ENCODE peak calls at places on chromosomes 1 and 21, in four cellular contexts. One of them, this sample, is unnamed.

GRCh38 chr1:182615468-182616129 is 11.4 kb upstream of the RGS16 start:
- DNase-seq in GM12878: no peak
- DNase-seq in HCT116: no peak
- DNase-seq in HepG2: no peak
- DNase-seq in this sample: no peak

GRCh38 chr1:213947200-213947775 is 40.5 kb upstream of the PROX1 start:
- DNase-seq in HepG2: peak
- DNase-seq in GM12878: no peak
- DNase-seq in HCT116: no peak
- DNase-seq in this sample: peak

GRCh38 chr1:232291258-232291657 is 338.7 kb downstream of the SIPA1L2 start:
- DNase-seq in GM12878: no peak
- DNase-seq in HCT116: no peak
- DNase-seq in HepG2: no peak
- DNase-seq in this sample: no peak

GRCh38 chr21:41411449-41412089 is 14.5 kb upstream of the MX1 start:
- DNase-seq in HepG2: peak
- DNase-seq in GM12878: peak
- DNase-seq in HCT116: no peak
- DNase-seq in this sample: no peak

GRCh38 chr1:68231627-68232303 is 558 bp downstream of the WLS start:
- DNase-seq in GM12878: no peak
- DNase-seq in HCT116: no peak
- DNase-seq in HepG2: no peak
- DNase-seq in this sample: peak

GRCh38 chr1:209879539-209879938 is 51.8 kb downstream of the UTP25 start:
- DNase-seq in GM12878: no peak
- DNase-seq in HCT116: no peak
- DNase-seq in HepG2: peak
- DNase-seq in this sample: no peak

GRCh38 chr1:66335859-66336640 is 197.9 kb upstream of the SGIP1 start:
- DNase-seq in HCT116: no peak
- DNase-seq in GM12878: peak
- DNase-seq in HepG2: no peak
- DNase-seq in this sample: no peak

GRCh38 chr1:224745924-224746323 is 129.8 kb downstream of the CNIH3 start:
- DNase-seq in HCT116: no peak
- DNase-seq in HepG2: no peak
- DNase-seq in GM12878: peak
- DNase-seq in this sample: no peak

GRCh38 chr1:156814571-156815260 is 1.9 kb downstream of the SH2D2A start:
- DNase-seq in HepG2: no peak
- DNase-seq in GM12878: no peak
- DNase-seq in HCT116: no peak
- DNase-seq in this sample: no peak

GRCh38 chr1:70017770-70018169 is 187.6 kb downstream of the LRRC40 start:
- DNase-seq in HCT116: no peak
- DNase-seq in GM12878: no peak
- DNase-seq in HepG2: no peak
- DNase-seq in this sample: no peak

GRCh38 chr1:59043796-59044195 is 253.1 kb upstream of the FGGY start:
- DNase-seq in GM12878: no peak
- DNase-seq in HCT116: no peak
- DNase-seq in HepG2: peak
- DNase-seq in this sample: no peak

GRCh38 chr1:64965239-64966157 is 851 bp downstream of the JAK1 start:
- DNase-seq in HepG2: no peak
- DNase-seq in GM12878: no peak
- DNase-seq in HCT116: no peak
- DNase-seq in this sample: peak

GRCh38 chr1:25990702-25991395 is 7.0 kb downstream of the PAFAH2 start:
- DNase-seq in GM12878: no peak
- DNase-seq in HCT116: no peak
- DNase-seq in HepG2: no peak
- DNase-seq in this sample: no peak

GRCh38 chr1:16213013-16213412 is 561 bp upstream of the ARHGEF19 start:
- DNase-seq in GM12878: no peak
- DNase-seq in HCT116: no peak
- DNase-seq in HepG2: no peak
- DNase-seq in this sample: no peak

GRCh38 chr1:213669964-213670691 is 317.6 kb upstream of the PROX1 start:
- DNase-seq in HCT116: no peak
- DNase-seq in GM12878: no peak
- DNase-seq in HepG2: no peak
- DNase-seq in this sample: peak

GRCh38 chr1:230283678-230284077 is 142.5 kb downstream of the PGBD5 start:
- DNase-seq in HCT116: no peak
- DNase-seq in GM12878: no peak
- DNase-seq in HepG2: no peak
- DNase-seq in this sample: no peak

GRCh38 chr1:234597894-234598293 is 12.1 kb downstream of the IRF2BP2 start:
- DNase-seq in HepG2: peak
- DNase-seq in GM12878: no peak
- DNase-seq in HCT116: no peak
- DNase-seq in this sample: no peak

GRCh38 chr1:234107416-234108021 is 203.0 kb downstream of the SLC35F3 start:
- DNase-seq in GM12878: no peak
- DNase-seq in HepG2: no peak
- DNase-seq in HCT116: no peak
- DNase-seq in this sample: no peak

GRCh38 chr1:17218939-17219338 is 14.0 kb downstream of the PADI1 start:
- DNase-seq in HCT116: no peak
- DNase-seq in GM12878: no peak
- DNase-seq in HepG2: no peak
- DNase-seq in this sample: no peak

GRCh38 chr1:152191260-152191659 is 32.2 kb upstream of the RPTN start:
- DNase-seq in GM12878: no peak
- DNase-seq in HepG2: no peak
- DNase-seq in HCT116: no peak
- DNase-seq in this sample: no peak

GRCh38 chr1:45551684-45552083 is 1.1 kb downstream of the AKR1A1 start:
- DNase-seq in GM12878: no peak
- DNase-seq in HCT116: no peak
- DNase-seq in HepG2: no peak
- DNase-seq in this sample: no peak

GRCh38 chr1:117734403-117734802 is 128.6 kb downstream of the TENT5C start:
- DNase-seq in HepG2: no peak
- DNase-seq in HCT116: no peak
- DNase-seq in GM12878: no peak
- DNase-seq in this sample: no peak

GRCh38 chr1:165543651-165544452 is at the start of gene LRRC52:
- DNase-seq in HCT116: no peak
- DNase-seq in GM12878: no peak
- DNase-seq in HepG2: no peak
- DNase-seq in this sample: peak

GRCh38 chr1:31560394-31560793 is 15.9 kb upstream of the TINAGL1 start:
- DNase-seq in HepG2: peak
- DNase-seq in HCT116: no peak
- DNase-seq in GM12878: no peak
- DNase-seq in this sample: no peak

GRCh38 chr1:1842360-1843146 is 48.3 kb downstream of the GNB1 start:
- DNase-seq in HepG2: no peak
- DNase-seq in HCT116: no peak
- DNase-seq in GM12878: no peak
- DNase-seq in this sample: no peak

GRCh38 chr1:168287237-168287664 is 6.6 kb downstream of the TBX19 start:
- DNase-seq in GM12878: no peak
- DNase-seq in HepG2: no peak
- DNase-seq in HCT116: no peak
- DNase-seq in this sample: no peak

GRCh38 chr1:248786106-248786665 is 30.6 kb upstream of the LYPD8 start:
- DNase-seq in HCT116: no peak
- DNase-seq in HepG2: no peak
- DNase-seq in GM12878: no peak
- DNase-seq in this sample: no peak

GRCh38 chr1:160884579-160884978 is 401 bp downstream of the ITLN1 start:
- DNase-seq in HCT116: peak
- DNase-seq in GM12878: no peak
- DNase-seq in HepG2: peak
- DNase-seq in this sample: no peak

GRCh38 chr1:104991702-104992101 is 1242.0 kb downstream of the AMY1C start:
- DNase-seq in HepG2: no peak
- DNase-seq in HCT116: no peak
- DNase-seq in GM12878: no peak
- DNase-seq in this sample: no peak

GRCh38 chr1:157114183-157115121 is 14.8 kb upstream of the ETV3L start:
- DNase-seq in HCT116: no peak
- DNase-seq in HepG2: no peak
- DNase-seq in GM12878: no peak
- DNase-seq in this sample: no peak

GRCh38 chr1:248918126-248918525 is 12.1 kb downstream of the PGBD2 start:
- DNase-seq in HepG2: no peak
- DNase-seq in HCT116: no peak
- DNase-seq in GM12878: no peak
- DNase-seq in this sample: no peak

GRCh38 chr1:203628185-203628996 is 1.8 kb downstream of the ATP2B4 start:
- DNase-seq in GM12878: no peak
- DNase-seq in HepG2: no peak
- DNase-seq in HCT116: no peak
- DNase-seq in this sample: peak

GRCh38 chr1:24275104-24275410 is 44.1 kb upstream of the GRHL3 start:
- DNase-seq in HCT116: no peak
- DNase-seq in HepG2: no peak
- DNase-seq in GM12878: no peak
- DNase-seq in this sample: no peak

GRCh38 chr1:209805875-209806760 is at the start of gene IRF6:
- DNase-seq in GM12878: no peak
- DNase-seq in HepG2: no peak
- DNase-seq in HCT116: peak
- DNase-seq in this sample: peak

GRCh38 chr21:45154511-45155508 is 80.4 kb downstream of the ADARB1 start:
- DNase-seq in GM12878: no peak
- DNase-seq in HepG2: no peak
- DNase-seq in HCT116: no peak
- DNase-seq in this sample: peak

GRCh38 chr1:180264595-180264994 is 34.5 kb downstream of the LHX4 start:
- DNase-seq in HepG2: no peak
- DNase-seq in HCT116: no peak
- DNase-seq in GM12878: no peak
- DNase-seq in this sample: no peak

GRCh38 chr1:81556968-81557367 is 243.8 kb upstream of the ADGRL2 start:
- DNase-seq in GM12878: no peak
- DNase-seq in HCT116: no peak
- DNase-seq in HepG2: no peak
- DNase-seq in this sample: no peak

GRCh38 chr1:192809286-192810252 is 730 bp downstream of the RGS2 start:
- DNase-seq in HepG2: no peak
- DNase-seq in HCT116: no peak
- DNase-seq in GM12878: no peak
- DNase-seq in this sample: no peak

GRCh38 chr1:150012611-150013010 is 2.1 kb upstream of the OTUD7B start:
- DNase-seq in HepG2: no peak
- DNase-seq in GM12878: no peak
- DNase-seq in HCT116: no peak
- DNase-seq in this sample: no peak
- H3K9ac ChIP-seq in HepG2: no peak
- H3K9ac ChIP-seq in GM12878: no peak
- H3K9ac ChIP-seq in HCT116: no peak
- H3K9ac ChIP-seq in this sample: no peak

DNA sequence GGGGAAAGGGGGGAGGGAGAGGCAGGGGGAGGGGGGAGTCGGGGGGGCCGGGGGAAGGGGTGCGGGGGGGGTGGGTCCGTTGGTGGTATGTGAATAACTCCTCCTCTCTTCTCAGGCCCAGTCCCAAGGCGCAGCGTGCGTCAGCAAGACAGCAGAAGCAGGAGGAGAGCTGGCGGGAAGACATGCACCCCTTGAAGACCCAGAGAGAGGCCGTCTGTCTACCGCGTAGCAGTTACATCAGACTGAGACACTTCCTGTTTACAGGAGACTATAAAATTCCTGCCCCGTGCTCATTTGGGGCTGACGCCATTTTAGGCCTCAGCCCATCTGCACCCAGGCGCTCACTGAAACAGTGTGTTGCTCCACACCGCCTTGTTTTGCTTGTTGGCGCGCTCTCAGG is 55.3 kb downstream of the SETD4 start:
- DNase-seq in HepG2: no peak
- DNase-seq in GM12878: no peak
- DNase-seq in HCT116: no peak
- DNase-seq in this sample: no peak
- TF ChIP-seq YY1 in HepG2: no peak
- TF ChIP-seq YY1 in GM12878: no peak
- TF ChIP-seq YY1 in HCT116: no peak
- TF ChIP-seq YY1 in this sample: no peak

GRCh38 chr1:8681317-8681650 is 136.2 kb downstream of the RERE start:
- DNase-seq in GM12878: no peak
- DNase-seq in HepG2: peak
- DNase-seq in HCT116: no peak
- DNase-seq in this sample: no peak

GRCh38 chr1:8681911-8682310 is 135.5 kb downstream of the RERE start:
- DNase-seq in GM12878: no peak
- DNase-seq in HCT116: no peak
- DNase-seq in HepG2: no peak
- DNase-seq in this sample: no peak

GRCh38 chr1:8679929-8680504 is 137.4 kb downstream of the RERE start:
- DNase-seq in HepG2: no peak
- DNase-seq in HCT116: no peak
- DNase-seq in GM12878: no peak
- DNase-seq in this sample: no peak

GRCh38 chr1:8679411-8679800 is 138.0 kb downstream of the RERE start:
- DNase-seq in GM12878: no peak
- DNase-seq in HepG2: no peak
- DNase-seq in HCT116: no peak
- DNase-seq in this sample: no peak

GRCh38 chr1:8680628-8681316 is 136.7 kb downstream of the RERE start:
- DNase-seq in HCT116: no peak
- DNase-seq in GM12878: no peak
- DNase-seq in HepG2: peak
- DNase-seq in this sample: no peak
- H3K4me3 ChIP-seq in HCT116: no peak
- H3K4me3 ChIP-seq in GM12878: peak
- H3K4me3 ChIP-seq in HepG2: peak
- H3K4me3 ChIP-seq in this sample: no peak

DNA sequence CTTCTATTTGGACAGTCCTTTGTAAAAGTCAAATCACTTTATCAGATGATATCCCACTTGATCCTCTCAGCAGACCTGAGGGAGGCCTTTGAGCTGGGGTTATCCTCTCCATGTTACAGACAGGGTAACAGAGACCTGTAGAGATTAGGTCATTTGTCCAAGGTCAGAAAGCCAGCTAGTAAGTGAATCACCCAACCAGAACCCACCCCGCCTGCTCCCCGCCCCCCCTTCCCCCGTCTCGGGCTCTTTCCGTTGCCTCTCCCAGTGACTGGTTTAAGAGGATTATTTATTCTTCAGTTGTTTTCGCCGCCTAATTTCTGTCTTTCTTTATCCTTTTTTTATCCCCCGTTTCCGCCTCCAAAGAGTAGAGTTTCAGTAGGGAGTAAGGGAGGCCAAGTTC is 76.6 kb upstream of the TRABD2B start:
- DNase-seq in GM12878: no peak
- DNase-seq in HCT116: no peak
- DNase-seq in HepG2: no peak
- DNase-seq in this sample: no peak
- H3K9ac ChIP-seq in GM12878: no peak
- H3K9ac ChIP-seq in HCT116: no peak
- H3K9ac ChIP-seq in HepG2: no peak
- H3K9ac ChIP-seq in this sample: no peak

This sample was measured in NT2/D1.